ENCODE peak calls at places on chromosomes 4 and X, in six cellular contexts. One of them, this sample, is unnamed.

GRCh38 chr4:156195914-156196313 is 242.2 kb upstream of the CTSO start:
- DNase-seq in prostate gland: no peak
- DNase-seq in IMR-90: no peak
- DNase-seq in uterus: no peak
- DNase-seq in right lobe of liver: no peak
- DNase-seq in lower leg skin: no peak
- DNase-seq in this sample: no peak

GRCh38 chr4:121951570-121952110 is at the start of gene TRPC3:
- DNase-seq in prostate gland: no peak
- DNase-seq in IMR-90: peak
- DNase-seq in uterus: peak
- DNase-seq in right lobe of liver: peak
- DNase-seq in lower leg skin: no peak
- DNase-seq in this sample: no peak

GRCh38 chr4:150510176-150510875 is 71.6 kb upstream of the MAB21L2 start:
- DNase-seq in prostate gland: no peak
- DNase-seq in IMR-90: peak
- DNase-seq in uterus: no peak
- DNase-seq in right lobe of liver: no peak
- DNase-seq in lower leg skin: no peak
- DNase-seq in this sample: no peak

GRCh38 chr4:110087116-110087708 is 111.2 kb downstream of the ELOVL6 start:
- DNase-seq in prostate gland: no peak
- DNase-seq in IMR-90: peak
- DNase-seq in uterus: no peak
- DNase-seq in right lobe of liver: no peak
- DNase-seq in lower leg skin: no peak
- DNase-seq in this sample: no peak

GRCh38 chr4:158042591-158043030 is 130.2 kb downstream of the GASK1B start:
- DNase-seq in prostate gland: no peak
- DNase-seq in IMR-90: peak
- DNase-seq in uterus: no peak
- DNase-seq in right lobe of liver: no peak
- DNase-seq in lower leg skin: no peak
- DNase-seq in this sample: no peak

GRCh38 chr4:88989990-88990389 is 67.0 kb downstream of the FAM13A start:
- DNase-seq in prostate gland: no peak
- DNase-seq in IMR-90: no peak
- DNase-seq in uterus: no peak
- DNase-seq in right lobe of liver: no peak
- DNase-seq in lower leg skin: no peak
- DNase-seq in this sample: no peak

GRCh38 chr4:2354127-2354526 is 64.3 kb downstream of the ZFYVE28 start:
- DNase-seq in prostate gland: no peak
- DNase-seq in IMR-90: no peak
- DNase-seq in uterus: no peak
- DNase-seq in right lobe of liver: peak
- DNase-seq in lower leg skin: no peak
- DNase-seq in this sample: no peak

GRCh38 chrX:3154386-3154991 is 113.2 kb downstream of the ARSF start:
- DNase-seq in prostate gland: no peak
- DNase-seq in IMR-90: no peak
- DNase-seq in uterus: no peak
- DNase-seq in right lobe of liver: no peak
- DNase-seq in lower leg skin: no peak
- DNase-seq in this sample: no peak

GRCh38 chr4:54731552-54731951 is 73.8 kb downstream of the KIT start:
- DNase-seq in prostate gland: no peak
- DNase-seq in IMR-90: no peak
- DNase-seq in uterus: no peak
- DNase-seq in right lobe of liver: no peak
- DNase-seq in lower leg skin: no peak
- DNase-seq in this sample: no peak

GRCh38 chr4:141142423-141142822 is 9.2 kb upstream of the RNF150 start:
- DNase-seq in prostate gland: no peak
- DNase-seq in IMR-90: no peak
- DNase-seq in uterus: no peak
- DNase-seq in right lobe of liver: no peak
- DNase-seq in lower leg skin: no peak
- DNase-seq in this sample: peak

GRCh38 chrX:13194291-13195103 is 125.4 kb downstream of the ATXN3L start:
- DNase-seq in prostate gland: no peak
- DNase-seq in IMR-90: no peak
- DNase-seq in uterus: no peak
- DNase-seq in right lobe of liver: no peak
- DNase-seq in lower leg skin: no peak
- DNase-seq in this sample: no peak

GRCh38 chr4:105586638-105587328 is 34.4 kb downstream of the ARHGEF38 start:
- DNase-seq in prostate gland: no peak
- DNase-seq in IMR-90: no peak
- DNase-seq in uterus: no peak
- DNase-seq in right lobe of liver: no peak
- DNase-seq in lower leg skin: no peak
- DNase-seq in this sample: no peak

GRCh38 chrX:56564921-56565861 is 1.8 kb downstream of the UBQLN2 start:
- DNase-seq in prostate gland: no peak
- DNase-seq in IMR-90: peak
- DNase-seq in uterus: no peak
- DNase-seq in right lobe of liver: no peak
- DNase-seq in lower leg skin: peak
- DNase-seq in this sample: no peak

DNA sequence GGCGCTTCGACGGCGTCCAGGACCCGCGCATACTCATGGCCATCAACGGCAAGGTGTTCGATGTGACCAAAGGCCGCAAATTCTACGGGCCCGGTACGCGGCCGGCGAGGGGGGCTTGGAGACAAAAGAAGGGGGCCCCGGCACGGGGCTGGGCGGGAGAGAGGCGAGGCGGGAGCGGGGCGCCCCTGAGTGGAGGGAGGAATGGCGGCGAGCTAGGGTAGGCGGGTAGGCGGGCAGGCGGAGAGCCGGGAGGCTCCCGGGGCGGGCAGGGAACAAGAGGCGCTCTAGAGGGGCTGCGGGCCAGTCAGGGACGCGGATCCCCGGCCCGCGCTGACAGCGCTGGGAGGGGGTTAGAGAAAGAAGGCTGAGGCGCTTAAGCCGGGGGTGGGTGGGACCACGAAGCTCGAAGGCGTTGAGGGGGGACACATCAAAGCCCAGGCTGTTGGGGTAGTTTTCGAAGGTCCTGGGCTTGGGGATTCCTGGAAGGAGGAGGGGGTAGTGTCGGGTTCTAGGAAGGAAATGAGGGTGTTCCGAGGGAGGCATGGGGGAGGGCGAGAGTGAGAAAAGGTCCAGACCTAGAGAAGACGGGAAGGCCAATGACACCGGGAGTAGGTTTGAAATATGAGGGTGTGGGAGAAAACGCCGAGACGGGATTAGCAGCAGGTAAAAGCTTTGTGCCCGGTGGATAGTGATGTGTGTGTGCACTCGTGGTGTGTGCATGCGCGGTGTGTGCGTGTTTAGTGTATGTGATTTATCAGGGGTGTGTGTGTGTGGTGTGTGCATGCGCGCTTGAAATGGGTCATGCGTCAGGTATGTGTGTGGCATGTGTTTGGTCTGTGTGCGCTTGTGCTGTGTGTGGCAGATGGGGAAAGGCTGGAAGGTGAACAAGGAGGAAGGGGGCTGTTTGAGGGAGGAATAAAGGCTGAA is 777 bp downstream of the PGRMC1 start:
- DNase-seq in prostate gland: peak
- DNase-seq in IMR-90: peak
- DNase-seq in uterus: peak
- DNase-seq in right lobe of liver: peak
- DNase-seq in lower leg skin: peak
- DNase-seq in this sample: no peak
- TF ChIP-seq POLR2A in prostate gland: no peak
- TF ChIP-seq POLR2A in IMR-90: no peak
- TF ChIP-seq POLR2A in uterus: peak
- TF ChIP-seq POLR2A in right lobe of liver: no peak
- TF ChIP-seq POLR2A in lower leg skin: no peak
- TF ChIP-seq POLR2A in this sample: no peak

DNA sequence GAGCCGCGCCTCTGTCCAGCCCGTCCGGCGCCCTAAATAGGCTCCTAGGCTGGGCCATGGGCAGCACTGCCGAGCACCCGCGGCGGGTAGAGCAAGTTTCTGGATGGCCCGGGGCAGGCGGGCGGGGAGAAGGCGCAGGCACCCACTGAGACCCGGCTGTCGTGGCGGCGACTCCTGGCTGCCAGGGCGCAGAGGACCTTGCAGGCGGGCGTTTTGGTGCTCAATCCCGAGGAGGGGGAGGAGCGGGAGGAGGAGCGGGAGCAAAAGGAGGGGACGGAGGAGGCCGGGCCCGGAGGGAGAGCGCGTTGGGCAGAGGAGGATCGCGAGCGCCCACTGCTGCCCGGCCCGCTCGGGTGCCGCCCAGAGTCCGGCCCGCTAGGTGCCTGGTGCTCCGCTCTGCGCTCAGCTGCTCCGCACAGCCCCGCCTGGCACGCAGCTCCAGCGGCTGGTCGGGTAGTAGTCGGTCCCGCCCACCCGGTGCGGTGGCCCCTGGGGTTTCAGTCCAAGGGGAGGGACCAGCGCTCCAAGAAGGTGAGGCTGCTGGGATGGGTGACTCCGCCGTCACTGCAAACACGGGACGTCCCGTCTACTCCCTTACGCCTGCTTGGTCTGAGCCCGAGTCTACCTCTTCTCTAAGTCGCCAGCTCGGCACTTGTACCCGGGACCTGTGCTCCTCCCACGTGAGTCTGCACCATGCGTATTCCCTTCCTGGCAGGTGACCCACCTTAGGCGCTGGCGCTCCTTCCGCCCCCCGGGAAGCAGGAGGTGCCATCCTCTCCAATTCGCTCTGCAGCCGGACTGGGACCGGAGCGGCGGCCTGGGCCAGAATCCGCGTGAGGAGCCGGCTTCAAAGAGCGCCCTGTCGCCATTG is at the start of gene HS3ST1:
- DNase-seq in prostate gland: peak
- DNase-seq in IMR-90: peak
- DNase-seq in uterus: peak
- DNase-seq in right lobe of liver: peak
- DNase-seq in lower leg skin: peak
- DNase-seq in this sample: peak
- TF ChIP-seq POLR2A in prostate gland: peak
- TF ChIP-seq POLR2A in IMR-90: no peak
- TF ChIP-seq POLR2A in uterus: peak
- TF ChIP-seq POLR2A in right lobe of liver: peak
- TF ChIP-seq POLR2A in lower leg skin: no peak
- TF ChIP-seq POLR2A in this sample: no peak

DNA sequence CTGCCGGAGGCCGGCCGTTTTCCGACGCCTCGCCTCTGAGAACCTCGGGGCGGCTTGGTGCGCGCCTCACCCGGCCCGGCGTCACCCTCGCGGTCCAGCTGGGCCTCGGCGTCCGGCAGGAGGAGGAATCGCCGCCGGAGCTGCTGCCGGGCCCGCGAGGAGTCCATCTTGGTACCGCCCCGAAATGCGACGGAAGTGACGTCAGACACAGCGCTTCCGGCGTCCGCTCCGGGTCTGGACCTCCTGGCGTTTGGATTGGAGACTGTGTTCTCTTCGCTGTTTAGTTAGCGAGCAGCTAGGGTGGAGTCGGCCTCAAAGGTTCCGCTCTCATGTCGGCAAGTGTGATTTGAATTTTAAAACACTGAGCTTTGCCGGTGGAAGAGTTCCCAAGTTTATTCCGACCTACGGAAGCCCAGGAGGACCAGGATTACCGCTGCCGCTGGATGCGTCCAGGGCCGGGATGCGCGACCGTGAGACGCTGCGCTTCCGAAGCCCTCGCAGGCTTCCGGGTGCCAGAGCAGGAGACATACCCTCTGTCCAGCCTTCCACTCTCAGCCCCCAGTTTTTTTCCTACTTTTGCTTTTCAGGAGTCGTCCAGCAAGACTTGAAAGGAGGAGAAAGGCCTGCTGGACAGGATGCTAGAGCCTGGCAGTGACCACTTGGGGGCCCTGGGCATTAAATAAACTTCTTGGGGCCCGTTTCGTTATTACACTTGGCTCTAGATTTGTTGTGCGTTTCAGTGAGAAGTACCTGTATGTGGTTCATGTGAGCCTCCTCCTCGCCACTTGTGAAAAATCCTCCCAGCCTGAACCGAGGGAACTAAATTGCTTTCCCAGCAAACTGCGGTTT is at the start of gene TMEM128:
- DNase-seq in prostate gland: peak
- DNase-seq in IMR-90: peak
- DNase-seq in uterus: peak
- DNase-seq in right lobe of liver: peak
- DNase-seq in lower leg skin: peak
- DNase-seq in this sample: peak
- TF ChIP-seq POLR2A in prostate gland: peak
- TF ChIP-seq POLR2A in IMR-90: peak
- TF ChIP-seq POLR2A in uterus: peak
- TF ChIP-seq POLR2A in right lobe of liver: peak
- TF ChIP-seq POLR2A in lower leg skin: no peak
- TF ChIP-seq POLR2A in this sample: no peak

GRCh38 chr4:36363024-36363423 is 81.6 kb downstream of the DTHD1 start:
- DNase-seq in prostate gland: no peak
- DNase-seq in IMR-90: no peak
- DNase-seq in uterus: no peak
- DNase-seq in right lobe of liver: no peak
- DNase-seq in lower leg skin: no peak
- DNase-seq in this sample: no peak
- TF ChIP-seq POLR2A in prostate gland: no peak
- TF ChIP-seq POLR2A in IMR-90: no peak
- TF ChIP-seq POLR2A in uterus: no peak
- TF ChIP-seq POLR2A in right lobe of liver: no peak
- TF ChIP-seq POLR2A in lower leg skin: no peak
- TF ChIP-seq POLR2A in this sample: no peak

GRCh38 chrX:46703980-46704379 is 54.9 kb downstream of the SLC9A7 start:
- DNase-seq in prostate gland: no peak
- DNase-seq in IMR-90: no peak
- DNase-seq in uterus: no peak
- DNase-seq in right lobe of liver: no peak
- DNase-seq in lower leg skin: no peak
- DNase-seq in this sample: no peak
- TF ChIP-seq POLR2A in prostate gland: no peak
- TF ChIP-seq POLR2A in IMR-90: no peak
- TF ChIP-seq POLR2A in uterus: no peak
- TF ChIP-seq POLR2A in right lobe of liver: no peak
- TF ChIP-seq POLR2A in lower leg skin: no peak
- TF ChIP-seq POLR2A in this sample: no peak

GRCh38 chr4:139957986-139958737 is 195.8 kb downstream of the MAML3 start:
- DNase-seq in prostate gland: no peak
- DNase-seq in IMR-90: no peak
- DNase-seq in uterus: no peak
- DNase-seq in right lobe of liver: no peak
- DNase-seq in lower leg skin: no peak
- DNase-seq in this sample: no peak
- TF ChIP-seq POLR2A in prostate gland: no peak
- TF ChIP-seq POLR2A in IMR-90: no peak
- TF ChIP-seq POLR2A in uterus: no peak
- TF ChIP-seq POLR2A in right lobe of liver: no peak
- TF ChIP-seq POLR2A in lower leg skin: no peak
- TF ChIP-seq POLR2A in this sample: no peak